ENCODE peak calls at places on chromosomes 12 and 14, in four cellular contexts. Z is GM23248, S is PC-3, M is HCT116. V is an unnamed sample. For H3K9me2 and H3K27me3, the result is how much of the 10 kb centered on the place peaks cover.

GRCh38 chr14:97848351-97848980 is 1051.3 kb downstream of the VRK1 start:
- DNase-seq in Z (no peak), S (peak), M (no peak), V (peak)

GRCh38 chr12:67720383-67720856 is 71.9 kb downstream of the DYRK2 start:
- DNase-seq in Z (peak), S (peak), M (no peak), V (no peak)

GRCh38 chr12:114166360-114166759 is 200.2 kb upstream of the RBM19 start:
- DNase-seq in Z (peak), S (peak), M (peak), V (peak)

GRCh38 chr12:57177354-57177753 is 29.9 kb upstream of the LRP1-AS start:
- DNase-seq in Z (no peak), S (no peak), M (no peak), V (no peak)

GRCh38 chr12:40105265-40105514 is 691 bp downstream of the SLC2A13 start:
- DNase-seq in Z (no peak), S (peak), M (no peak), V (no peak)

GRCh38 chr14:35534130-35534883 is at the start of gene INSM2:
- DNase-seq in Z (peak), S (no peak), M (no peak), V (peak)

GRCh38 chr14:64726585-64726890 is 22.3 kb downstream of the PLEKHG3 start:
- DNase-seq in Z (peak), S (peak), M (peak), V (peak)

GRCh38 chr12:68871899-68872298 is 61.1 kb downstream of the CPM start:
- DNase-seq in Z (peak), S (peak), M (peak), V (peak)

GRCh38 chr14:104243200-104243599 is 104.8 kb downstream of the KIF26A start:
- DNase-seq in Z (no peak), S (no peak), M (no peak), V (no peak)

GRCh38 chr14:30680036-30680435 is 57.9 kb downstream of the SCFD1 start:
- DNase-seq in Z (no peak), S (no peak), M (no peak), V (no peak)

GRCh38 chr14:35167496-35167895 is 45.1 kb downstream of the PRORP start:
- DNase-seq in Z (no peak), S (no peak), M (no peak), V (no peak)

GRCh38 chr12:16606201-16606849 is 363 bp upstream of the LMO3 start:
- DNase-seq in Z (peak), S (peak), M (no peak), V (peak)

GRCh38 chr14:21536395-21537087 is 10.4 kb upstream of the SALL2 start:
- DNase-seq in Z (no peak), S (no peak), M (no peak), V (peak)

GRCh38 chr12:21478756-21479455 is 22.5 kb downstream of the RECQL start:
- DNase-seq in Z (no peak), S (no peak), M (no peak), V (no peak)

GRCh38 chr12:65952737-65953209 is 128.5 kb downstream of the HMGA2 start:
- DNase-seq in Z (peak), S (peak), M (no peak), V (no peak)

GRCh38 chr14:23568600-23569310 is 1.2 kb upstream of the AP1G2 start:
- DNase-seq in Z (peak), S (peak), M (no peak), V (peak)
- H3K4me3 ChIP-seq in Z (no peak), S (no peak), M (peak), V (peak)

GRCh38 chr14:96040836-96041371 is 1.7 kb downstream of the C14orf132 start:
- DNase-seq in Z (peak), S (no peak), M (no peak), V (no peak)
- H3K9me2 ChIP-seq in Z (under half), S (under half), M (under half), V (under half)

GRCh38 chr14:36583242-36584166 is 1.1 kb upstream of the NKX2-8 start:
- DNase-seq in Z (peak), S (no peak), M (no peak), V (peak)
- H3K27me3 ChIP-seq in Z (half or more), S (under half), M (under half), V (half or more)

GRCh38 chr12:63848450-63848849 is 4.0 kb downstream of the SRGAP1 start:
- DNase-seq in Z (no peak), S (no peak), M (no peak), V (no peak)

GRCh38 chr12:63845726-63846125 is 1.2 kb downstream of the SRGAP1 start:
- DNase-seq in Z (peak), S (peak), M (no peak), V (no peak)

GRCh38 chr12:63846249-63846967 is 1.9 kb downstream of the SRGAP1 start:
- DNase-seq in Z (peak), S (peak), M (no peak), V (no peak)

GRCh38 chr12:63853978-63854377 is 9.5 kb downstream of the SRGAP1 start:
- DNase-seq in Z (no peak), S (no peak), M (no peak), V (no peak)

GRCh38 chr12:63849641-63850040 is 5.1 kb downstream of the SRGAP1 start:
- DNase-seq in Z (no peak), S (no peak), M (no peak), V (no peak)
- H3K4me3 ChIP-seq in Z (peak), S (no peak), M (no peak), V (no peak)

GRCh38 chr14:82854131-82854530 is 1320.5 kb upstream of the SEL1L start:
- DNase-seq in Z (no peak), S (no peak), M (no peak), V (peak)

GRCh38 chr14:82854851-82855250 is 1321.2 kb upstream of the SEL1L start:
- DNase-seq in Z (no peak), S (no peak), M (no peak), V (no peak)

GRCh38 chr14:82861321-82861720 is 1327.7 kb upstream of the SEL1L start:
- DNase-seq in Z (no peak), S (no peak), M (no peak), V (no peak)

DNA sequence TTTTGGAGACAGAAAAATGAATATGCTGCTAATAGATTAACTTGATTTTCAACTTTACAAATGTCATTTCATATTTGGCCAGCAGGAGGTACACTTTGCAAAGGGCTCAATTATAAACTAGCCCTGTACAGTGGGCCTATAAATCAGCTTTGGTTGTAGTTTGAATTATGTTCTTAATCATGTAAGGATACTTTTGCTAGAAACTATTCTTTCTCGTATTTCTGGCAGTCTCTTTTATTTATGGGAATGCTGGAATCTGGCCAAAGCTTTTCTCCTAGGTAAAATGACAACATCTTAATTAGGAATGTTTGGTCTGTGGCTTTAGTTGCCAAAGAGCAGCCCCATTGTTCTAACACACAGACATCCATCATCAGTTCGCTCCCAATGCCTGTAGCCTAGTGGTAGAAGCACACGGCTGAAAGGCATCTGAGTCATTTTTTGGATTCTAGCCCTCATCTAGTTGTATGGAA is 1322.3 kb upstream of the SEL1L start:
- DNase-seq in Z (peak), S (peak), M (no peak), V (peak)
- H3K9me2 ChIP-seq in Z (under half), S (under half), M (under half), V (under half)

V was measured in GM23338.